ENCODE peak calls at places on chromosomes 1 and 21, in eight cellular contexts. E is aorta, X is SJSA1, A is ovary, J is heart right ventricle, Y is ascending aorta, P is mesendoderm, V is dorsolateral prefrontal cortex. D is an unnamed sample. For H3K27me3, the result is how much of the 10 kb centered on the place peaks cover.

GRCh38 chr1:84506729-84507453 is 510 bp upstream of the GNG5 start:
- DNase-seq in E (no peak), X (no peak), A (no peak), J (no peak), Y (no peak), P (no peak), V (no peak), D (no peak)

GRCh38 chr1:118206966-118207365 is 21.9 kb upstream of the SPAG17 start:
- DNase-seq in E (no peak), X (no peak), A (no peak), J (no peak), Y (no peak), P (no peak), V (no peak), D (no peak)

GRCh38 chr1:92619466-92620189 is 132.9 kb upstream of the GFI1 start:
- DNase-seq in E (no peak), X (no peak), A (no peak), J (no peak), Y (no peak), P (no peak), V (no peak), D (no peak)

GRCh38 chr1:181117648-181118449 is 29.3 kb downstream of the IER5 start:
- DNase-seq in E (no peak), X (no peak), A (no peak), J (no peak), Y (no peak), P (peak), V (no peak), D (no peak)

GRCh38 chr1:19981507-19982312 is 2.3 kb upstream of the PLA2G2A start:
- DNase-seq in E (no peak), X (no peak), A (peak), J (no peak), Y (no peak), P (no peak), V (no peak), D (no peak)

GRCh38 chr1:150388241-150388640 is 24.3 kb downstream of the RPRD2 start:
- DNase-seq in E (no peak), X (no peak), A (no peak), J (no peak), Y (no peak), P (no peak), V (no peak), D (no peak)

GRCh38 chr1:99268021-99268420 is 3.7 kb downstream of the PLPPR4 start:
- DNase-seq in E (no peak), X (no peak), A (no peak), J (no peak), Y (no peak), P (no peak), V (no peak), D (no peak)

GRCh38 chr21:37478821-37479220 is 112.2 kb downstream of the DYRK1A start:
- DNase-seq in E (no peak), X (no peak), A (no peak), J (no peak), Y (no peak), P (no peak), V (no peak), D (no peak)

GRCh38 chr1:62234709-62235108 is 40.1 kb downstream of the L1TD1 start:
- DNase-seq in E (no peak), X (no peak), A (no peak), J (no peak), Y (no peak), P (no peak), V (no peak), D (no peak)

GRCh38 chr1:95023399-95024050 is 49.2 kb downstream of the ALG14 start:
- DNase-seq in E (no peak), X (peak), A (no peak), J (no peak), Y (no peak), P (no peak), V (no peak), D (no peak)

GRCh38 chr1:207004931-207005830 is 27.4 kb downstream of the C1orf116 start:
- DNase-seq in E (no peak), X (peak), A (no peak), J (no peak), Y (no peak), P (peak), V (no peak), D (no peak)

GRCh38 chr1:207009945-207010344 is 22.6 kb downstream of the C1orf116 start:
- DNase-seq in E (no peak), X (no peak), A (no peak), J (no peak), Y (no peak), P (no peak), V (no peak), D (no peak)

GRCh38 chr1:207006914-207007313 is 25.6 kb downstream of the C1orf116 start:
- DNase-seq in E (no peak), X (no peak), A (no peak), J (no peak), Y (no peak), P (no peak), V (no peak), D (no peak)

GRCh38 chr1:207009182-207009850 is 23.2 kb downstream of the C1orf116 start:
- DNase-seq in E (no peak), X (no peak), A (no peak), J (no peak), Y (no peak), P (no peak), V (no peak), D (no peak)

DNA sequence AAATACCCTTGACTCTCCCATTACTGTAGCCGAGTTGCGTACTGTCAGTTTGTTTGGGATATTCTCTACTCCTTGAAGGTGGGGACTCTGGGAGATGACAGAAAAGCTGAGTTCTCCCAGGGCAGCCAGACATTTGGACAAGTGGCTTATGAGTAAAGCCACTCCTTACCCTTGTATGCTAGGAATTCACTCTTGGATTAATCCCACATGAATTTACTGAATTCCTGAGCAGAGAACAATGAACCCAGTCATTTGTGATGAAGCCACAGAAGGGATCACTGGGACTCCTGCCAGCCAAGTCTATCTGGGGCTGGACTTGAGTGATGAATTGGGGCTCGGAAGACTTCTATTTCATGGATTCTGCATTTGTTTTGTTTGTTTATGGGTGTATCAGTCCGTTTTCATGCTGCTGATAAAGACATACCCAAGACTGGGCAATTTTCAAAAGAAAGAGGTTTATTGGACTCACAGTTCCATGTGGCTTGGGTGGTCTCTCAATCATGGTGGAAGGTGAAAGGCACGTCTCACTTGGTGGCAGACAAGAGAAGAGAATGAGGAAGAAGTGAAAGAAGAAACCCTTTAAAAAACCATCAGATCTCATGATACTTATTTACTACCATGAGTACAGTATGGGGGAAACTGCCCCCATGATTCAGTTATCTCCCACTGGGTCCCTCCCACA is 25.1 kb downstream of the C1orf116 start:
- DNase-seq in E (no peak), X (peak), A (no peak), J (no peak), Y (no peak), P (peak), V (no peak), D (no peak)
- H3K27ac ChIP-seq in E (no peak), X (peak), A (no peak), J (no peak), Y (no peak), P (no peak), V (no peak), D (peak)

DNA sequence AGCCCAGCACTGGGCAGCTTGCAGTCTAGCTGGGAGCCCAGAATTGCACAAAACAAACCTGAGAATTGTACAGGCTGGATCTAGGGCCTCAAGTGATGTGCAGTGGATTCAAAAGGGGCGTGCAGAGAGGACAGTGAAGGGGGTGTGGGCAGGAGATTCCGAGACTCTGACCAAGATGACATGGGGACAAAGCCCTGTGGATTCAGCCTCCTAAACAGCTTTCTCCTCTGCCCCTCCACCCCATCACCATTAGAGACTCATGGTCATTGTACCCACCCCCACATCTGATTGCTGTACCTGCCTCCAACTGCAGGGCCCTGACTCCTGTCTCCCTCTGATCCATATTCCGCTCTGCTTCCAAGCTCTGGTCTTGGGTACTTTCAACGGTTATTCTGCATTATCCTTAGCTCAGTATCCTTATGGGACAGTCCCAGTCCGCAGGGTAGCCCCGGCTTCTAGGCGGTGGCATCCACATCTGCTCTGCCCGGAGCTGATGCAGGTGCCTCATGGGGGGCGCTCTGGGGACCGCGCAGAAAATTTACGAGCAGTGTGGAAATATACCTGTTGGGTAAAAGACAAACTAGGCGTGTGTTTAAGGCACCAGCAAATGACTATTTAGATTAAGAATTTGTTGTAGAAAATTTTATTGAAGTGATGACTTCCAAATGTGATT is 1.7 kb upstream of the BMP8A start:
- DNase-seq in E (peak), X (no peak), A (no peak), J (no peak), Y (no peak), P (no peak), V (no peak), D (no peak)
- H3K27me3 ChIP-seq in E (under half), X (under half), A (under half), J (under half), Y (under half), P (under half), V (under half), D (under half)

DNA sequence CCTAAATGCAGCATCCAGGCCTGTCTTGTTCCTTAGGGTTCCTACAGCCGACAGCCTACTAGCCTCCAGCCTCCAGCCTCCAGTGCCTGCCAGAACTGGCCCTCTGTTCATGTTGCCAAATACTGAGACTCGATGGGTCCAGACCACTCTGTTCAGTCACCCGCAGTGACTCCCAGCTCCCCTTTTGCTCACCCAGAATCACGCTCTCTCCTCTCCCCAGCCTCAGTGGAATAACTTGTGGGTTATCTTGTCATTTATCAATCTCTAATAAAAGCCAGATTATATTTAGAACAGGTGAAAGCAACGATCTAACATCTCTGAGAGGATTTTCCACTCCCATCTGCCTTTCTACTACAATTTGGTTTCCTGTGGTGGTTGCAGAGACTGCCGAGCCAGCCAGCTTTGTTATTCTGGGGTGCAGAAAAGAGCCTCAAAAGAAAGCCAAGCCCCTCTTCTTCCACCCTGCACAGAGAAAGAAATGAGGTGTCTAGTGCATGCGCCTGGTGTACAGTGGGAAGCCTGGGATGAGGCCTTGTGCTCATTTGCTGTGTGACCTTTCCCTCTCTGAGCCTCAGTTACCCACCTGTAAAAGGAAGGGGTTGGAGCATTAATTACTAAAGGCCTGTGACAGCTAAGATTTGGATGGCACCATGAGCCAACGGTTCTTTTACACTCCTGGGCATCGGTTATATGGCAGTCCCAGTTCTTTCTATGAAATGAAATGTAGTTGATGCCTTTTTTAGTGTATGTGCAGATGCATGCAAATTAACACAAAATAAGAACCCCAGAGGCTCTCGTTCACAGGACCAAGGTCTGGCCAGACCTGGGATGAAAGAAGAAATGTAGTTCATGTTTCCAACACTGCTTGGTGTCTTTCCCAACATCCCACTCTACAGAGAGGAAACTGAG is 42.9 kb upstream of the ID3 start:
- DNase-seq in E (no peak), X (no peak), A (no peak), J (no peak), Y (no peak), P (no peak), V (no peak), D (no peak)
- H3K27ac ChIP-seq in E (no peak), X (no peak), A (no peak), J (peak), Y (no peak), P (no peak), V (no peak), D (no peak)

GRCh38 chr1:228894442-228894989 is 159.2 kb downstream of the RHOU start:
- DNase-seq in E (no peak), X (no peak), A (no peak), J (no peak), Y (no peak), P (no peak), V (no peak), D (no peak)
- H3K27me3 ChIP-seq in E (under half), X (under half), A (under half), J (under half), Y (under half), P (under half), V (under half), D (under half)

GRCh38 chr1:223248001-223248786 is 105.1 kb upstream of the TLR5 start:
- DNase-seq in E (no peak), X (no peak), A (no peak), J (no peak), Y (no peak), P (no peak), V (no peak), D (no peak)
- H3K27ac ChIP-seq in E (no peak), X (no peak), A (no peak), J (no peak), Y (no peak), P (no peak), V (no peak), D (no peak)